ENCODE peak calls at places on chromosomes 11 and 22, in six cellular contexts. A is astrocyte, O is thoracic aorta, I is fibroblast of lung, T is heart right ventricle, L is uterus. Q is an unnamed sample.

GRCh38 chr11:28738549-28738948 is 630.4 kb downstream of the METTL15 start:
- DNase-seq in T (no peak), A (peak; percentile 76), L (no peak), I (peak; percentile 76), O (no peak), Q (no peak)

GRCh38 chr11:122139595-122139866 is 23.5 kb upstream of the BLID start:
- DNase-seq in A (peak; percentile 51), L (no peak), T (no peak), O (no peak), I (peak; percentile 60), Q (no peak)

GRCh38 chr22:24185001-24185500 is 3.8 kb downstream of the SUSD2 start:
- DNase-seq in I (no peak), L (no peak), O (no peak), T (no peak), A (no peak), Q (no peak)

GRCh38 chr11:36577373-36577772 is 9.6 kb downstream of the RAG1 start:
- DNase-seq in T (no peak), I (peak; percentile 22), A (no peak), L (no peak), O (no peak), Q (no peak)

GRCh38 chr11:100810146-100810545 is 123.1 kb downstream of the ARHGAP42 start:
- DNase-seq in L (no peak), I (peak; percentile 93), T (no peak), O (no peak), A (peak; percentile 92), Q (no peak)

GRCh38 chr11:72758690-72759389 is 6.6 kb upstream of the ARAP1 start:
- DNase-seq in I (peak; percentile 93), A (peak; percentile 93), L (peak; percentile 81), T (peak; percentile 53), O (no peak), Q (no peak)

GRCh38 chr11:7523416-7524210 is 9.8 kb downstream of the PPFIBP2 start:
- DNase-seq in T (peak; percentile 31), L (no peak), A (no peak), O (no peak), I (no peak), Q (no peak)

GRCh38 chr22:35102663-35103062 is 36.7 kb downstream of the ISX start:
- DNase-seq in L (no peak), A (no peak), I (peak; percentile 1), T (no peak), O (no peak), Q (no peak)

GRCh38 chr11:97109078-97109477 is 719.3 kb downstream of the JRKL start:
- DNase-seq in L (no peak), O (no peak), A (no peak), I (no peak), T (no peak), Q (no peak)

GRCh38 chr11:28537822-28538221 is 429.6 kb downstream of the METTL15 start:
- DNase-seq in I (peak; percentile 21), L (no peak), O (no peak), T (no peak), A (no peak), Q (no peak)

GRCh38 chr11:13429836-13430235 is 33.2 kb downstream of the BTBD10 start:
- DNase-seq in L (no peak), I (peak; percentile 27), O (no peak), T (no peak), A (no peak), Q (no peak)

GRCh38 chr11:44943696-44944095 is 7.0 kb downstream of the TP53I11 start:
- DNase-seq in I (no peak), L (no peak), O (no peak), T (no peak), A (no peak), Q (no peak)

GRCh38 chr11:95831198-95831883 is 41.0 kb downstream of the CEP57 start:
- DNase-seq in T (no peak), O (no peak), A (peak; percentile 96), L (no peak), I (peak; percentile 97), Q (no peak)

GRCh38 chr22:38006906-38007305 is 22.6 kb upstream of the SOX10 start:
- DNase-seq in A (no peak), O (no peak), L (no peak), T (no peak), I (no peak), Q (no peak)

GRCh38 chr11:73404506-73405145 is 28.4 kb downstream of the RELT start:
- DNase-seq in O (no peak), A (no peak), I (no peak), T (no peak), L (no peak), Q (no peak)

GRCh38 chr11:73219396-73220285 is 1.6 kb downstream of the P2RY2 start:
- DNase-seq in T (no peak), L (no peak), A (no peak), O (no peak), I (no peak), Q (no peak)

GRCh38 chr11:94815705-94816344 is 47.7 kb downstream of the AMOTL1 start:
- DNase-seq in O (no peak), T (no peak), I (no peak), A (no peak), L (no peak), Q (no peak)

GRCh38 chr11:86237267-86237804 is 7.2 kb upstream of the EED start:
- DNase-seq in A (no peak), T (no peak), I (no peak), O (no peak), L (no peak), Q (no peak)

GRCh38 chr11:83087035-83087434 is 15.3 kb upstream of the RAB30 start:
- DNase-seq in L (no peak), A (no peak), T (no peak), I (peak; percentile 15), O (no peak), Q (no peak)

GRCh38 chr22:16717699-16718558 is 107.3 kb downstream of the XKR3 start:
- DNase-seq in A (no peak), I (no peak), L (no peak), T (no peak), O (no peak), Q (no peak)

GRCh38 chr22:49999063-49999900 is 13.3 kb downstream of the IL17REL start:
- DNase-seq in I (no peak), O (peak; percentile 1), L (no peak), A (no peak), T (no peak), Q (no peak)

GRCh38 chr11:62544521-62545436 is 1.8 kb downstream of the AHNAK start:
- DNase-seq in L (no peak), O (no peak), I (peak; percentile 15), A (no peak), T (peak; percentile 68), Q (no peak)

GRCh38 chr11:27300974-27301373 is 62.0 kb downstream of the CCDC34 start:
- DNase-seq in I (peak; percentile 43), L (no peak), O (no peak), A (peak; percentile 42), T (no peak), Q (no peak)

DNA sequence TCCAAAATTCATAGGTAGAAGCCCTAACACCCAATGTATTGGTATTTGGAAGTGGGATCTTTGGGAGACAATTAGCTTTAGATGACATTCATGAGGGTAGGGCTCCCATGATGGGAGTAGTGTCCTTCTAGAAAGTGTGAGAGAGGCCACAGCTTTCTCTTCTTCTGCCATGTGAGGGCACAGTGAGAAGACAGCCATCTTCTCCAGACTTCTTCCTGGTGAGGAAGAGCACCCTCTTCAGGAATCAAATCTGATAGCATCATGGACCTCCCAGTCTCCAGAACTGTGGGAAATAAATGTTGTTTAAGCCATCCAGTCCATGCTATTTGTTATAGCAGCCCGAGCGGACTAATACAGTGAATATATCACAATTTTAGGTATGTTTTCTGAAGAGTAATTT is 96.9 kb downstream of the CNTN5 start:
- DNase-seq in A (no peak), L (no peak), I (no peak), O (no peak), T (no peak), Q (no peak)
- TF ChIP-seq CTCF in A (no peak), L (no peak), I (no peak), O (no peak), T (no peak), Q (no peak)

DNA sequence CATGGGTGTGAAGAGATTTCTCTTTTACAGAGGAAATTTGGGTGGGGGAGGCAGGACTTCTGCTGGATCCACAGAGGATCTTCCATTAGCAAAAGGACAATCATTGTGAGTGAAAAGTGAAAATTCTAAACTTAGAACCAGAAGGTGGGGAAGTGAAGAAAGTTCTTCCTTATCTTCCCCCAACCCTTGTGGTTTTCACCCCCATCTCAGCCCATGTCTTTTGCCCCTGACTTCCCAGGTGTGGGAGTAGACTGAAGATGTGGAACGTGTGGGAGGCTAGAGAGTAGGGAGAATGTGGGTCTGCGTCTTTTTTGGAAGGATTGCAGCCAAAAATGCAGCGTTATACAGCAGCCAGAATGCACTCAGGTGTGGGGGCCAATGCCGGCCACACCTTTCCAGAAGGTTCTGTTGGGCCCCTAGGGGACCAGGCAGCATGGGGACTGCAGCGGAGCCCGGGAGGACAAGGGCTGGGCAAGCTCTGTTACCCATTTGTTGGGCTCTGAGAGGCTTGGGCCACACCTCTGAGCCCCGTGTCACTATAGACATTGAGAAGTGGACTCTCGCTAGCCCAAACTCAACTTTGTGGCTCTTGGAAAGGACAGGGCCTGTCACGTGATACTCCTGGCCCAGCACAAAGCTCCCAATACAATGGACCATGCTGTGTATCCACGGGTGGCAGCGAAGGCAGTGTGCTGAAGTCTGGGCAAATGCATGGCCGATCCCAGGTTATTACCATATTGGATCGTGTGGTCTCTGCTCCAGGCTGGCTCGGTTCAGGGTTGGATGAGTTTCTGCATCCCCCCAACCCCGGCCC is 32.8 kb upstream of the LINC01488 start:
- DNase-seq in T (no peak), L (no peak), O (no peak), I (no peak), A (no peak), Q (no peak)
- H3K27ac ChIP-seq in T (peak overlapping the region; percentile 93), L (no peak overlapping the region), O (no peak overlapping the region), I (peak overlapping the region; percentile 72), A (no peak overlapping the region), Q (no peak overlapping the region)

GRCh38 chr22:22082960-22083359 is 100.4 kb upstream of the TOP3B start:
- DNase-seq in O (no peak), L (no peak), A (no peak), I (no peak), T (no peak), Q (no peak)
- H3K27me3 ChIP-seq in O (no peaks in the 10 kb centered on the region), L (no peaks in the 10 kb centered on the region), A (peaks cover 9% of the 10 kb centered on the region), I (no peaks in the 10 kb centered on the region), T (peaks cover 5% of the 10 kb centered on the region), Q (no peaks in the 10 kb centered on the region)

GRCh38 chr11:79342236-79342635 is 98.6 kb downstream of the TENM4 start:
- DNase-seq in T (no peak), O (no peak), A (no peak), I (no peak), L (no peak), Q (no peak)
- TF ChIP-seq CTCF in T (no peak), O (no peak), A (no peak), I (no peak), L (no peak), Q (no peak)